ENCODE peak calls at places on chromosomes 2 and 18, in eight cellular contexts. Q is K562, E is ovary, B is esophagus muscularis mucosa, F is HepG2, P is stomach, Z is suprapubic skin, V is A549. I is an unnamed sample.
A peak's percentile ranks its signal among the peaks of the same experiment; 100 is the strongest.

GRCh38 chr2:86821842-86822241 is 31.1 kb upstream of the CD8A start:
- DNase-seq in Q (no peak), E (no peak), B (no peak), F (no peak), P (no peak), Z (no peak), V (no peak), I (no peak)

GRCh38 chr2:32591669-32592463 is 36.0 kb upstream of the TTC27 start:
- DNase-seq in Q (peak; percentile 82), E (no peak), B (no peak), F (no peak), P (no peak), Z (no peak), V (no peak), I (no peak)

GRCh38 chr2:207330912-207331311 is 165.2 kb upstream of the KLF7 start:
- DNase-seq in Q (peak; percentile 26), E (no peak), B (no peak), F (no peak), P (peak; percentile 31), Z (peak; percentile 66), V (peak; percentile 89), I (no peak)

GRCh38 chr2:97693476-97693875 is 19.9 kb upstream of the ZAP70 start:
- DNase-seq in Q (no peak), E (no peak), B (peak; percentile 47), F (no peak), P (no peak), Z (no peak), V (no peak), I (no peak)

GRCh38 chr2:3377279-3377611 is 373 bp downstream of the EIPR1 start:
- DNase-seq in Q (peak; percentile 69), E (no peak), B (no peak), F (peak; percentile 75), P (no peak), Z (no peak), V (peak; percentile 70), I (no peak)

GRCh38 chr2:64860936-64861335 is 128.3 kb upstream of the SLC1A4 start:
- DNase-seq in Q (no peak), E (no peak), B (no peak), F (no peak), P (peak; percentile 2), Z (peak; percentile 2), V (no peak), I (no peak)

GRCh38 chr2:68157002-68157401 is 686 bp upstream of the PNO1 start:
- DNase-seq in Q (peak; percentile 25), E (no peak), B (no peak), F (no peak), P (peak; percentile 26), Z (peak; percentile 73), V (no peak), I (no peak)

GRCh38 chr2:157468931-157469708 is 25.2 kb upstream of the CYTIP start:
- DNase-seq in Q (no peak), E (no peak), B (no peak), F (no peak), P (no peak), Z (no peak), V (no peak), I (no peak)

GRCh38 chr2:229910832-229911412 is 10.9 kb downstream of the TRIP12 start:
- DNase-seq in Q (peak; percentile 38), E (no peak), B (no peak), F (peak; percentile 35), P (no peak), Z (no peak), V (peak; percentile 31), I (no peak)

GRCh38 chr2:74188018-74188601 is 9.4 kb upstream of the MOB1A start:
- DNase-seq in Q (no peak), E (no peak), B (no peak), F (peak; percentile 33), P (no peak), Z (no peak), V (peak; percentile 45), I (no peak)

GRCh38 chr2:42314892-42315468 is 46.0 kb downstream of the COX7A2L start:
- DNase-seq in Q (no peak), E (no peak), B (no peak), F (no peak), P (no peak), Z (no peak), V (peak; percentile 57), I (no peak)

GRCh38 chr2:8543412-8544167 is 138.3 kb upstream of the ID2 start:
- DNase-seq in Q (no peak), E (no peak), B (no peak), F (no peak), P (peak; percentile 49), Z (peak; percentile 81), V (no peak), I (no peak)

GRCh38 chr2:160214461-160215055 is 14.5 kb upstream of the ITGB6 start:
- DNase-seq in Q (no peak), E (no peak), B (peak; percentile 84), F (peak; percentile 42), P (no peak), Z (no peak), V (peak; percentile 86), I (no peak)

GRCh38 chr2:69694894-69695849 is 46.8 kb upstream of the ANXA4 start:
- DNase-seq in Q (no peak), E (no peak), B (no peak), F (peak; percentile 77), P (no peak), Z (no peak), V (peak; percentile 78), I (no peak)

GRCh38 chr2:39523308-39524044 is 86.4 kb upstream of the MAP4K3 start:
- DNase-seq in Q (peak; percentile 43), E (no peak), B (no peak), F (peak; percentile 42), P (no peak), Z (no peak), V (peak; percentile 63), I (no peak)

GRCh38 chr2:117801826-117802225 is 12.7 kb upstream of the DDX18 start:
- DNase-seq in Q (no peak), E (no peak), B (no peak), F (no peak), P (no peak), Z (no peak), V (no peak), I (no peak)

GRCh38 chr18:445090-445489 is 55.4 kb downstream of the COLEC12 start:
- DNase-seq in Q (no peak), E (no peak), B (no peak), F (no peak), P (no peak), Z (no peak), V (no peak), I (no peak)

GRCh38 chr18:53991202-53991601 is 233.3 kb downstream of the MBD2 start:
- DNase-seq in Q (no peak), E (no peak), B (no peak), F (peak; percentile 33), P (no peak), Z (no peak), V (peak; percentile 24), I (no peak)

GRCh38 chr18:58856881-58857280 is 7.8 kb upstream of the ZNF532 start:
- DNase-seq in Q (no peak), E (no peak), B (no peak), F (no peak), P (no peak), Z (no peak), V (peak; percentile 50), I (no peak)

GRCh38 chr2:118269408-118270051 is 181.3 kb downstream of the INSIG2 start:
- DNase-seq in Q (peak; percentile 7), E (no peak), B (peak; percentile 83), F (peak; percentile 28), P (no peak), Z (no peak), V (peak; percentile 12), I (no peak)

GRCh38 chr18:3466872-3467271 is 16.9 kb downstream of the TGIF1 start:
- DNase-seq in Q (no peak), E (no peak), B (peak; percentile 47), F (no peak), P (no peak), Z (no peak), V (no peak), I (no peak)

GRCh38 chr2:196144513-196145126 is 26.8 kb downstream of the STK17B start:
- DNase-seq in Q (no peak), E (no peak), B (no peak), F (no peak), P (no peak), Z (no peak), V (no peak), I (no peak)

GRCh38 chr2:196145256-196145655 is 26.1 kb downstream of the STK17B start:
- DNase-seq in Q (no peak), E (no peak), B (no peak), F (no peak), P (no peak), Z (no peak), V (no peak), I (no peak)

GRCh38 chr2:196153480-196153879 is 17.9 kb downstream of the STK17B start:
- DNase-seq in Q (peak; percentile 64), E (no peak), B (no peak), F (no peak), P (no peak), Z (no peak), V (no peak), I (no peak)

GRCh38 chr2:196149926-196150325 is 21.5 kb downstream of the STK17B start:
- DNase-seq in Q (no peak), E (no peak), B (no peak), F (no peak), P (no peak), Z (no peak), V (no peak), I (no peak)

DNA sequence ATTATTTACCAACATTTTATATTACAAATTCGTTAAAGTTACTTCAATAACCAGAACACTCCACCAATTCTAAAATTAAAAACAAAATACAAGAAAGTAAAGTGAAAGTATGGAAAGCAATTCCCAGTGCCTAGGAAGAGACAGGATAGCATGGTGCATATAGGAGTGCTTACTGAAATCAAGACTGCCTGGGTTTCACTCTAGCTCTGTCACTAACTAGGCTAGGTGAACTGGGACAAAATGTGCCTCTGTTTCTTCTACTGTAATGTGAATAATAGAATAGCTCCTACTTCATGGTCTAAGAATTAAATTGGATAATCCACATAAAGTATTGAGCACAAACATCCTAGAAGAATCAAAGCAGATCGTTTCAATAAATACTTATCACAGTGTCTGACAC is 22.6 kb downstream of the STK17B start:
- DNase-seq in Q (no peak), E (no peak), B (no peak), F (no peak), P (no peak), Z (no peak), V (no peak), I (no peak)
- H3K4me1 ChIP-seq in Q (peaks cover 5% of the 10 kb centered on the region), E (no peaks in the 10 kb centered on the region), B (no peaks in the 10 kb centered on the region), F (no peaks in the 10 kb centered on the region), P (no peaks in the 10 kb centered on the region), Z (no peaks in the 10 kb centered on the region), V (peaks cover under 1% of the 10 kb centered on the region), I (no peaks in the 10 kb centered on the region)

GRCh38 chr2:70930371-70931329 is 5.0 kb upstream of the ATP6V1B1 start:
- DNase-seq in Q (no peak), E (no peak), B (peak; percentile 78), F (no peak), P (no peak), Z (no peak), V (no peak), I (no peak)
- TF ChIP-seq EP300 in Q (no peak), E (no peak), B (no peak), F (no peak), P (no peak), Z (no peak), V (no peak), I (no peak)

GRCh38 chr2:197391220-197391717 is 43.6 kb downstream of the SF3B1 start:
- DNase-seq in Q (no peak), E (no peak), B (no peak), F (no peak), P (no peak), Z (no peak), V (no peak), I (no peak)
- TF ChIP-seq CTCF in Q (no peak), E (no peak), B (no peak), F (no peak), P (no peak), Z (no peak), V (no peak), I (no peak)

GRCh38 chr2:212962691-212963090 is 188.7 kb downstream of the IKZF2 start:
- DNase-seq in Q (no peak), E (no peak), B (no peak), F (no peak), P (no peak), Z (no peak), V (no peak), I (no peak)
- H3K4me1 ChIP-seq in Q (no peaks in the 10 kb centered on the region), E (no peaks in the 10 kb centered on the region), B (peaks cover 8% of the 10 kb centered on the region), F (no peaks in the 10 kb centered on the region), P (no peaks in the 10 kb centered on the region), Z (peaks cover 13% of the 10 kb centered on the region), V (no peaks in the 10 kb centered on the region), I (no peaks in the 10 kb centered on the region)

I was measured in tibial nerve.